ENCODE peak calls at places on chromosomes 2 and 18, in eight cellular contexts. D is activated CD8-positive, alpha-beta T cell treated with anti-CD3 and anti-CD28 coated beads for 36 hours; N is mammary epithelial cell; H is astrocyte; T is A549; P is uterus; U is GM23338; M is dorsolateral prefrontal cortex. I is an unnamed sample.

GRCh38 chr18:159037-159652 is 788 bp downstream of the USP14 start:
- DNase-seq in D (peak), N (peak), H (no peak), T (peak), P (no peak), U (peak), M (no peak), I (no peak)

GRCh38 chr2:64090264-64090663 is 54.0 kb downstream of the PELI1 start:
- DNase-seq in D (peak), N (no peak), H (no peak), T (no peak), P (no peak), U (peak), M (no peak), I (no peak)

GRCh38 chr18:67199993-67200617 is 316.4 kb downstream of the DSEL start:
- DNase-seq in D (no peak), N (peak), H (peak), T (peak), P (no peak), U (peak), M (no peak), I (no peak)

GRCh38 chr2:20444113-20444992 is 2.5 kb upstream of the RHOB start:
- DNase-seq in D (no peak), N (no peak), H (no peak), T (peak), P (peak), U (peak), M (no peak), I (no peak)

GRCh38 chr2:205731521-205731965 is 49.2 kb downstream of the NRP2 start:
- DNase-seq in D (no peak), N (no peak), H (peak), T (peak), P (no peak), U (no peak), M (no peak), I (no peak)

GRCh38 chr2:69559696-69560482 is 83.7 kb downstream of the AAK1 start:
- DNase-seq in D (peak), N (peak), H (peak), T (peak), P (no peak), U (peak), M (no peak), I (peak)

GRCh38 chr2:101976887-101977286 is 14.9 kb upstream of the IL1R2 start:
- DNase-seq in D (no peak), N (no peak), H (no peak), T (no peak), P (no peak), U (no peak), M (no peak), I (no peak)

GRCh38 chr2:37506407-37507068 is 162.1 kb downstream of the QPCT start:
- DNase-seq in D (no peak), N (no peak), H (peak), T (no peak), P (peak), U (no peak), M (no peak), I (no peak)

GRCh38 chr2:135585586-135585985 is 54.3 kb downstream of the R3HDM1 start:
- DNase-seq in D (no peak), N (no peak), H (no peak), T (peak), P (no peak), U (peak), M (no peak), I (no peak)

GRCh38 chr2:208373460-208374089 is 33.0 kb upstream of the PTH2R start:
- DNase-seq in D (peak), N (peak), H (no peak), T (peak), P (peak), U (peak), M (no peak), I (peak)

GRCh38 chr2:240685771-240686371 is 3.2 kb upstream of the AQP12B start:
- DNase-seq in D (no peak), N (no peak), H (no peak), T (no peak), P (no peak), U (peak), M (no peak), I (no peak)

GRCh38 chr2:229825476-229825875 is 96.3 kb downstream of the TRIP12 start:
- DNase-seq in D (no peak), N (no peak), H (no peak), T (no peak), P (no peak), U (no peak), M (no peak), I (no peak)
- TF ChIP-seq CTCF in D (no peak), N (peak), H (no peak), T (no peak), P (no peak), U (no peak), M (no peak), I (peak)

DNA sequence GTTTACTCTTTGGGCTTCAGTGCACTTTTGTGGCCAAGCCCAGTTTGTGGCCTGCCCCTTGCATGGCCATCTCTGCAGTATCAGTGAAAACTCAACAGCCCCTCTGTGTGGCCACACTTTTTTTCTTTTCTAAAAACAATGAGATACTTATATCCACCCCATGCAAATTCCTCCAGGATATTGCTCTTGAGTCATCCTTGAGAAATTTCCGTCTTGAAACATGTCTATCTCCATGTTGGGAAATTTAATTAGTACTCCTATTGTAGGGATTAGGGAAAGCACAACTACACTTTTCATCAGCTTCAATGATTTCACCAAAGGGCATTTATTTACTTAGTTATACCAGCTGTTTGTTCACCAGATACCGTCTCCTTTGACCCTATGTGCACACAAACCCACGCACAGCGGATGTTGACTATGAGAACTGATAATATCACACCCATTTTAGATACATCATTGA is 993.1 kb downstream of the TSN start:
- DNase-seq in D (no peak), N (peak), H (peak), T (no peak), P (no peak), U (peak), M (no peak), I (no peak)
- TF ChIP-seq CTCF in D (no peak), N (no peak), H (peak), T (no peak), P (no peak), U (peak), M (no peak), I (no peak)

GRCh38 chr2:48534781-48535180 is 4.8 kb downstream of the STON1 start:
- DNase-seq in D (no peak), N (no peak), H (no peak), T (no peak), P (no peak), U (peak), M (no peak), I (no peak)
- TF ChIP-seq CTCF in D (no peak), N (no peak), H (no peak), T (no peak), P (no peak), U (no peak), M (no peak), I (no peak)

GRCh38 chr2:191758420-191759199 is 80.7 kb downstream of the NABP1 start:
- DNase-seq in D (peak), N (peak), H (peak), T (peak), P (no peak), U (peak), M (no peak), I (peak)
- TF ChIP-seq CTCF in D (peak), N (peak), H (peak), T (peak), P (no peak), U (peak), M (peak), I (peak)

GRCh38 chr2:173252581-173252980 is 102.1 kb upstream of the CDCA7 start:
- DNase-seq in D (no peak), N (no peak), H (no peak), T (no peak), P (no peak), U (peak), M (no peak), I (no peak)

GRCh38 chr2:173249661-173250641 is 104.7 kb upstream of the CDCA7 start:
- DNase-seq in D (no peak), N (no peak), H (no peak), T (no peak), P (no peak), U (no peak), M (no peak), I (no peak)

GRCh38 chr2:173251225-173251624 is 103.4 kb upstream of the CDCA7 start:
- DNase-seq in D (no peak), N (no peak), H (no peak), T (no peak), P (no peak), U (no peak), M (no peak), I (no peak)

GRCh38 chr2:173247156-173247555 is 107.5 kb upstream of the CDCA7 start:
- DNase-seq in D (no peak), N (no peak), H (no peak), T (no peak), P (no peak), U (no peak), M (no peak), I (no peak)

DNA sequence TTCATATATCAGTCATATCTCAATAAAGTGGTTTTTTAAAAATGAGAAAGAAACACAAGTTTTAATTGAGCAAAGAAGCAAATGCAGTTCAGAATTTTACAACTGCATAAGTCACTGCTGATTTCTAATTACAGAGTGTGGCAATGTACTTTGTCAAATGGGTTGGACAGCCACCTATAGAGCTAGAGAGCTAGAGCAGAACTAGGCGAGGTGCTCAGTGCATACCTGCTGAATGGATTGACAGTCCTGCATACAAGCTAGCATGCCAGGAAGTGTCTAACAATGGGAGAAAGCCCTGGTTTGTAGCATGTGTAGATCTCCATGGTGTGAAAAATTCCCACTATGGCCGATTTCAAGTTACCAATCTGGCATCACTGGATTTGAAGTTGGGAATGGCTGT is 106.3 kb upstream of the CDCA7 start:
- DNase-seq in D (no peak), N (no peak), H (no peak), T (no peak), P (no peak), U (no peak), M (no peak), I (no peak)
- TF ChIP-seq CTCF in D (no peak), N (no peak), H (no peak), T (no peak), P (no peak), U (no peak), M (no peak), I (no peak)

GRCh38 chr18:22999212-22999611 is 66.1 kb downstream of the RBBP8 start:
- DNase-seq in D (no peak), N (no peak), H (peak), T (no peak), P (no peak), U (no peak), M (no peak), I (peak)
- TF ChIP-seq CTCF in D (no peak), N (no peak), H (no peak), T (no peak), P (no peak), U (no peak), M (no peak), I (no peak)